ENCODE peak calls at places on chromosomes 3 and 15, in six cellular contexts. One of them, this sample, is unnamed.

GRCh38 chr3:56879453-56880224 is 77.9 kb upstream of the ARHGEF3 start:
- DNase-seq in HepG2: no peak
- DNase-seq in H1: no peak
- DNase-seq in K562: no peak
- DNase-seq in A549: no peak
- DNase-seq in GM12878: no peak
- DNase-seq in this sample: no peak

GRCh38 chr3:37093481-37093880 is 80.9 kb downstream of the LRRFIP2 start:
- DNase-seq in K562: no peak
- DNase-seq in A549: no peak
- DNase-seq in HepG2: no peak
- DNase-seq in GM12878: no peak
- DNase-seq in H1: no peak
- DNase-seq in this sample: no peak

GRCh38 chr3:78990164-78990563 is 777.6 kb downstream of the ROBO1 start:
- DNase-seq in H1: no peak
- DNase-seq in HepG2: no peak
- DNase-seq in A549: no peak
- DNase-seq in GM12878: no peak
- DNase-seq in K562: no peak
- DNase-seq in this sample: no peak

GRCh38 chr3:66418432-66419052 is 82.3 kb downstream of the LRIG1 start:
- DNase-seq in H1: no peak
- DNase-seq in GM12878: no peak
- DNase-seq in A549: no peak
- DNase-seq in K562: no peak
- DNase-seq in HepG2: no peak
- DNase-seq in this sample: no peak

GRCh38 chr3:17817545-17817944 is 75.1 kb upstream of the TBC1D5 start:
- DNase-seq in H1: no peak
- DNase-seq in K562: no peak
- DNase-seq in HepG2: no peak
- DNase-seq in A549: no peak
- DNase-seq in GM12878: no peak
- DNase-seq in this sample: no peak

GRCh38 chr15:74621936-74622335 is 6.3 kb downstream of the CLK3 start:
- DNase-seq in K562: peak
- DNase-seq in A549: no peak
- DNase-seq in GM12878: no peak
- DNase-seq in H1: no peak
- DNase-seq in HepG2: no peak
- DNase-seq in this sample: peak

GRCh38 chr3:49199244-49199899 is 28.0 kb downstream of the KLHDC8B start:
- DNase-seq in GM12878: no peak
- DNase-seq in H1: no peak
- DNase-seq in K562: no peak
- DNase-seq in A549: no peak
- DNase-seq in HepG2: no peak
- DNase-seq in this sample: peak

GRCh38 chr3:132134611-132135010 is 99.8 kb upstream of the CPNE4 start:
- DNase-seq in A549: peak
- DNase-seq in GM12878: no peak
- DNase-seq in K562: no peak
- DNase-seq in HepG2: no peak
- DNase-seq in H1: no peak
- DNase-seq in this sample: no peak

GRCh38 chr3:129620828-129621605 is 14.5 kb upstream of the PLXND1 start:
- DNase-seq in H1: no peak
- DNase-seq in GM12878: no peak
- DNase-seq in HepG2: no peak
- DNase-seq in A549: no peak
- DNase-seq in K562: no peak
- DNase-seq in this sample: peak

GRCh38 chr3:25573386-25574171 is 91.1 kb downstream of the TOP2B start:
- DNase-seq in H1: no peak
- DNase-seq in K562: no peak
- DNase-seq in A549: no peak
- DNase-seq in GM12878: no peak
- DNase-seq in HepG2: no peak
- DNase-seq in this sample: peak

GRCh38 chr15:101401286-101401685 is 88.2 kb downstream of the PCSK6 start:
- DNase-seq in K562: no peak
- DNase-seq in GM12878: no peak
- DNase-seq in HepG2: no peak
- DNase-seq in A549: no peak
- DNase-seq in H1: no peak
- DNase-seq in this sample: no peak

GRCh38 chr15:29938701-29939340 is 116.6 kb upstream of the TJP1 start:
- DNase-seq in GM12878: no peak
- DNase-seq in H1: no peak
- DNase-seq in K562: no peak
- DNase-seq in HepG2: peak
- DNase-seq in A549: no peak
- DNase-seq in this sample: no peak

GRCh38 chr3:9704343-9705322 is 1.0 kb downstream of the CPNE9 start:
- DNase-seq in A549: peak
- DNase-seq in HepG2: peak
- DNase-seq in H1: peak
- DNase-seq in GM12878: no peak
- DNase-seq in K562: peak
- DNase-seq in this sample: peak

GRCh38 chr3:12170207-12170606 is 11.5 kb upstream of the TIMP4 start:
- DNase-seq in GM12878: no peak
- DNase-seq in H1: no peak
- DNase-seq in HepG2: no peak
- DNase-seq in K562: no peak
- DNase-seq in A549: no peak
- DNase-seq in this sample: no peak

GRCh38 chr3:57692404-57693191 is at the start of gene DENND6A:
- DNase-seq in HepG2: peak
- DNase-seq in GM12878: peak
- DNase-seq in H1: peak
- DNase-seq in K562: peak
- DNase-seq in A549: peak
- DNase-seq in this sample: peak

GRCh38 chr15:100934735-100935134 is 15.6 kb downstream of the LRRK1 start:
- DNase-seq in GM12878: no peak
- DNase-seq in A549: peak
- DNase-seq in K562: no peak
- DNase-seq in HepG2: no peak
- DNase-seq in H1: no peak
- DNase-seq in this sample: no peak

GRCh38 chr15:39804026-39804425 is 21.4 kb upstream of the FSIP1 start:
- DNase-seq in K562: no peak
- DNase-seq in A549: peak
- DNase-seq in HepG2: peak
- DNase-seq in GM12878: no peak
- DNase-seq in H1: no peak
- DNase-seq in this sample: no peak

DNA sequence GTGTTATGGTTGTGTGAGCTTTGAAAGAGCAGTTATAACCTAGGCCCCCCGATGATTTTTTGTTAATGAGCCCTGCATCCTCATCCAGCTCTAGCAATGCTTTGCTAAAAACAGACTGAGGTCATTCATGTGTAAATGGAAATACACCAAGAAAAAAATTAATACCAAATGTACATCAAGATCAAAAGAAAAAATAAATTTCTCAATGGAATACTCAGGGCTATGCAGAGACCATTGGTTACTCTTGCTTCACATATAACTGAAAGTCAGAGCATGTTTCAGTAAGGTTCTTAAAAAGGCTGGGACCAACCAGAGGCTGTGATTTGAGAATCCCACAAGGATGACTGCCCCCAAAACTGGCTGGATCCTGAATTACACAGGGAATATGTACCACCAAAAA is 48.0 kb downstream of the ARHGAP31 start:
- DNase-seq in A549: no peak
- DNase-seq in H1: no peak
- DNase-seq in GM12878: no peak
- DNase-seq in HepG2: no peak
- DNase-seq in K562: no peak
- DNase-seq in this sample: no peak
- TF ChIP-seq CHD2 in A549: no peak
- TF ChIP-seq CHD2 in H1: no peak
- TF ChIP-seq CHD2 in GM12878: no peak
- TF ChIP-seq CHD2 in HepG2: no peak
- TF ChIP-seq CHD2 in K562: no peak
- TF ChIP-seq CHD2 in this sample: no peak

GRCh38 chr3:50453907-50454306 is 49.5 kb downstream of the CACNA2D2 start:
- DNase-seq in K562: peak
- DNase-seq in GM12878: no peak
- DNase-seq in H1: no peak
- DNase-seq in A549: no peak
- DNase-seq in HepG2: no peak
- DNase-seq in this sample: peak

GRCh38 chr3:50448752-50449539 is 54.5 kb downstream of the CACNA2D2 start:
- DNase-seq in GM12878: no peak
- DNase-seq in K562: no peak
- DNase-seq in H1: no peak
- DNase-seq in A549: no peak
- DNase-seq in HepG2: no peak
- DNase-seq in this sample: peak

GRCh38 chr3:50447290-50447840 is 56.1 kb downstream of the CACNA2D2 start:
- DNase-seq in HepG2: no peak
- DNase-seq in GM12878: no peak
- DNase-seq in A549: no peak
- DNase-seq in K562: no peak
- DNase-seq in H1: no peak
- DNase-seq in this sample: no peak

GRCh38 chr3:50454671-50455070 is 48.8 kb downstream of the CACNA2D2 start:
- DNase-seq in H1: no peak
- DNase-seq in HepG2: no peak
- DNase-seq in K562: no peak
- DNase-seq in GM12878: no peak
- DNase-seq in A549: no peak
- DNase-seq in this sample: peak

DNA sequence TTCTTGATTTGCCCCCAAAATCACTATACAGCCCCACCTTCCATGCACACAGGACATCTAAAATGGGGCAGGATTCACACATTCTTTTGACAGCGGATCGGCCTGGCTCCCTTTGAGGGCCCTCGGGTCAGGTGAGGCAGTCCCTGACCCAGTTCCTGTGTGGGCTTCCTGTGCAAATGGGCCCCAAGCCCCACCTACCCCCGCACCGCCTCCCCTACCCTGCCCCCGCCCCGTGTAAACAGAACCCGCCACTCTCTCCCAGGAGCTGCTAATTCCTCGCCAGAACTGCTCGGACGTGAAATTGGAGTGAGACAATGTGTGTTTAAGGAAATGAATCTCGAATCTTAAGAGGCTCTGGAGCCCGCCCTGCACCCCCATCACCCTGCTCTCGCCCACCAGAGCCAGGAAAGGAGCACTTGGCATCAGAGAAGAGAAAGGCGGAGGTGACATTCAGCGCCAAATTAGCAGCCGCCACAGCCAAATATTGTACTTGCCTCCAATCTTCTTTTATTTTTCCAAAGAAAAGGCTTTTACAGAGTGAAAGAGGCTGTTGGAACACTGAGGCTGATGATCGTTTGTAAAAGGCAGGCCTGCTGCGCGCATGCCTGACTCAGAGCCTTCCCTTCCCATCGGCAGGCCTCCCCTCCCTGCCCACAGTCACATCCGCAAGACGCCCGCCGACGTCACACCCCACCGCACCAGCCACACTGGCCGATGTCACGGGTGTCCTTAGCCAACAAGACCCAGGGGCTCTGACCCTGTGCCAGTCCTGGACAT is 53.1 kb downstream of the CACNA2D2 start:
- DNase-seq in A549: no peak
- DNase-seq in GM12878: no peak
- DNase-seq in HepG2: peak
- DNase-seq in K562: no peak
- DNase-seq in H1: no peak
- DNase-seq in this sample: no peak
- TF ChIP-seq CHD2 in A549: no peak
- TF ChIP-seq CHD2 in GM12878: no peak
- TF ChIP-seq CHD2 in HepG2: no peak
- TF ChIP-seq CHD2 in K562: no peak
- TF ChIP-seq CHD2 in H1: no peak
- TF ChIP-seq CHD2 in this sample: no peak

GRCh38 chr3:31196881-31197364 is 302.5 kb upstream of the GADL1 start:
- DNase-seq in HepG2: no peak
- DNase-seq in A549: no peak
- DNase-seq in H1: no peak
- DNase-seq in K562: no peak
- DNase-seq in GM12878: no peak
- DNase-seq in this sample: no peak
- TF ChIP-seq CHD2 in HepG2: no peak
- TF ChIP-seq CHD2 in A549: no peak
- TF ChIP-seq CHD2 in H1: no peak
- TF ChIP-seq CHD2 in K562: no peak
- TF ChIP-seq CHD2 in GM12878: no peak
- TF ChIP-seq CHD2 in this sample: no peak

DNA sequence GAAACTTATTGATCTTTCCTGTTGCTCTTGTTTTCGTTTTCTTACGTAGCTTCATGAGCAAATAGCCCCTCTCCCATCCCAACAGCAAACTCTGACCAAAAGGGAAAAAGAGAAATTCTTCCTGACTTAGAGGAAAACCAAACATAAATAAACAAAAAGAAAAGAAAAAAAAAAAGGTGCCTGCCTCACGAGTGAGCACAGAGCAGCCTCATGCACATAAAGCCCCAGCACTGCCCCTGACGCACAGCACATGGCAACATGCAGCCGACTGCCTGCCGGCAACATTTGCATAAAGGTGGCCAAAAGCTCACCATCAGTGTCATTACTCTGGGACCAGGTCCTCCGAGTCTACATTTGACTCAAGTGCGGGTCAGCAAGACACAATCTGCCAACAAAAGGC is 6.4 kb downstream of the POC1A start:
- DNase-seq in GM12878: no peak
- DNase-seq in A549: no peak
- DNase-seq in H1: no peak
- DNase-seq in K562: no peak
- DNase-seq in HepG2: no peak
- DNase-seq in this sample: no peak
- TF ChIP-seq CHD2 in GM12878: no peak
- TF ChIP-seq CHD2 in A549: no peak
- TF ChIP-seq CHD2 in H1: no peak
- TF ChIP-seq CHD2 in K562: no peak
- TF ChIP-seq CHD2 in HepG2: no peak
- TF ChIP-seq CHD2 in this sample: no peak

GRCh38 chr3:42501681-42502428 is 588 bp upstream of the VIPR1 start:
- DNase-seq in HepG2: peak
- DNase-seq in A549: peak
- DNase-seq in H1: no peak
- DNase-seq in GM12878: no peak
- DNase-seq in K562: peak
- DNase-seq in this sample: peak
- TF ChIP-seq CHD2 in HepG2: no peak
- TF ChIP-seq CHD2 in A549: no peak
- TF ChIP-seq CHD2 in H1: no peak
- TF ChIP-seq CHD2 in GM12878: no peak
- TF ChIP-seq CHD2 in K562: no peak
- TF ChIP-seq CHD2 in this sample: no peak